ENCODE peak calls at places on chromosomes 7 and 10, in ten cellular contexts. One of them, this sample, is unnamed.

GRCh38 chr10:60951272-60951724 is 7.3 kb upstream of the RHOBTB1 start:
- DNase-seq in T-helper 1 cell: no peak
- DNase-seq in activated CD4-positive, alpha-beta T cell treated with anti-CD3 and anti-CD28 coated beads for 24 hours: no peak
- DNase-seq in HS-5: no peak
- DNase-seq in activated CD8-positive, alpha-beta memory T cell treated with anti-CD3 and anti-CD28 coated beads for 48 hours: no peak
- DNase-seq in right lobe of liver: no peak
- DNase-seq in substantia nigra: no peak
- DNase-seq in stromal cell of bone marrow: no peak
- DNase-seq in CD8-positive, alpha-beta memory T cell: no peak
- DNase-seq in H9: no peak
- DNase-seq in this sample: no peak

GRCh38 chr7:139431459-139431858 is 52.0 kb downstream of the KLRG2 start:
- DNase-seq in activated CD8-positive, alpha-beta memory T cell treated with anti-CD3 and anti-CD28 coated beads for 48 hours: no peak
- DNase-seq in T-helper 1 cell: no peak
- DNase-seq in substantia nigra: peak; percentile 37
- DNase-seq in activated CD4-positive, alpha-beta T cell treated with anti-CD3 and anti-CD28 coated beads for 24 hours: no peak
- DNase-seq in stromal cell of bone marrow: peak; percentile 14
- DNase-seq in HS-5: no peak
- DNase-seq in CD8-positive, alpha-beta memory T cell: no peak
- DNase-seq in H9: no peak
- DNase-seq in right lobe of liver: no peak
- DNase-seq in this sample: peak; percentile 79

GRCh38 chr10:94363251-94363565 is 469 bp upstream of the NOC3L start:
- DNase-seq in substantia nigra: no peak
- DNase-seq in activated CD8-positive, alpha-beta memory T cell treated with anti-CD3 and anti-CD28 coated beads for 48 hours: no peak
- DNase-seq in stromal cell of bone marrow: no peak
- DNase-seq in CD8-positive, alpha-beta memory T cell: no peak
- DNase-seq in HS-5: no peak
- DNase-seq in T-helper 1 cell: no peak
- DNase-seq in activated CD4-positive, alpha-beta T cell treated with anti-CD3 and anti-CD28 coated beads for 24 hours: no peak
- DNase-seq in right lobe of liver: no peak
- DNase-seq in H9: no peak
- DNase-seq in this sample: no peak

GRCh38 chr10:14074062-14074884 is 256.5 kb downstream of the FRMD4A start:
- DNase-seq in CD8-positive, alpha-beta memory T cell: no peak
- DNase-seq in stromal cell of bone marrow: peak; percentile 98
- DNase-seq in substantia nigra: no peak
- DNase-seq in HS-5: peak; percentile 94
- DNase-seq in T-helper 1 cell: no peak
- DNase-seq in right lobe of liver: no peak
- DNase-seq in activated CD8-positive, alpha-beta memory T cell treated with anti-CD3 and anti-CD28 coated beads for 48 hours: no peak
- DNase-seq in activated CD4-positive, alpha-beta T cell treated with anti-CD3 and anti-CD28 coated beads for 24 hours: no peak
- DNase-seq in H9: no peak
- DNase-seq in this sample: no peak

GRCh38 chr10:35778344-35778743 is 136.2 kb upstream of the FZD8 start:
- DNase-seq in activated CD8-positive, alpha-beta memory T cell treated with anti-CD3 and anti-CD28 coated beads for 48 hours: no peak
- DNase-seq in right lobe of liver: no peak
- DNase-seq in CD8-positive, alpha-beta memory T cell: no peak
- DNase-seq in substantia nigra: no peak
- DNase-seq in H9: no peak
- DNase-seq in T-helper 1 cell: no peak
- DNase-seq in HS-5: no peak
- DNase-seq in stromal cell of bone marrow: no peak
- DNase-seq in activated CD4-positive, alpha-beta T cell treated with anti-CD3 and anti-CD28 coated beads for 24 hours: no peak
- DNase-seq in this sample: peak; percentile 16

GRCh38 chr10:74213571-74214162 is 62.6 kb downstream of the ADK start:
- DNase-seq in CD8-positive, alpha-beta memory T cell: peak; percentile 22
- DNase-seq in HS-5: no peak
- DNase-seq in stromal cell of bone marrow: peak; percentile 27
- DNase-seq in activated CD8-positive, alpha-beta memory T cell treated with anti-CD3 and anti-CD28 coated beads for 48 hours: no peak
- DNase-seq in substantia nigra: no peak
- DNase-seq in H9: no peak
- DNase-seq in T-helper 1 cell: no peak
- DNase-seq in right lobe of liver: no peak
- DNase-seq in activated CD4-positive, alpha-beta T cell treated with anti-CD3 and anti-CD28 coated beads for 24 hours: peak; percentile 13
- DNase-seq in this sample: no peak

GRCh38 chr7:39125849-39126248 is 148.1 kb downstream of the POU6F2 start:
- DNase-seq in H9: no peak
- DNase-seq in activated CD4-positive, alpha-beta T cell treated with anti-CD3 and anti-CD28 coated beads for 24 hours: no peak
- DNase-seq in activated CD8-positive, alpha-beta memory T cell treated with anti-CD3 and anti-CD28 coated beads for 48 hours: no peak
- DNase-seq in substantia nigra: no peak
- DNase-seq in CD8-positive, alpha-beta memory T cell: no peak
- DNase-seq in right lobe of liver: no peak
- DNase-seq in stromal cell of bone marrow: no peak
- DNase-seq in HS-5: no peak
- DNase-seq in T-helper 1 cell: no peak
- DNase-seq in this sample: no peak

GRCh38 chr10:6973904-6974303 is 393.8 kb upstream of the PRKCQ start:
- DNase-seq in CD8-positive, alpha-beta memory T cell: peak; percentile 15
- DNase-seq in T-helper 1 cell: no peak
- DNase-seq in HS-5: no peak
- DNase-seq in H9: no peak
- DNase-seq in activated CD8-positive, alpha-beta memory T cell treated with anti-CD3 and anti-CD28 coated beads for 48 hours: no peak
- DNase-seq in substantia nigra: no peak
- DNase-seq in activated CD4-positive, alpha-beta T cell treated with anti-CD3 and anti-CD28 coated beads for 24 hours: no peak
- DNase-seq in right lobe of liver: no peak
- DNase-seq in stromal cell of bone marrow: no peak
- DNase-seq in this sample: no peak

GRCh38 chr7:87767827-87768226 is 108.3 kb downstream of the SLC25A40 start:
- DNase-seq in activated CD4-positive, alpha-beta T cell treated with anti-CD3 and anti-CD28 coated beads for 24 hours: no peak
- DNase-seq in substantia nigra: no peak
- DNase-seq in H9: no peak
- DNase-seq in right lobe of liver: no peak
- DNase-seq in stromal cell of bone marrow: no peak
- DNase-seq in activated CD8-positive, alpha-beta memory T cell treated with anti-CD3 and anti-CD28 coated beads for 48 hours: no peak
- DNase-seq in CD8-positive, alpha-beta memory T cell: no peak
- DNase-seq in T-helper 1 cell: no peak
- DNase-seq in HS-5: no peak
- DNase-seq in this sample: no peak

This sample was measured in globus pallidus.